ENCODE peak calls at places on chromosomes 7 and 10, in six cellular contexts. X is cerebellar cortex; M is tibial nerve; C is stimulated activated CD4-positive, alpha-beta T cell treated with anti-CD3 and anti-CD28 coated beads, Interleukin-1b, Interleukin-23, amount 100 ng/mL, for 48 hours; Q is HTR-8/SVneo; N is ELF-1. D is an unnamed sample.

GRCh38 chr10:101843032-101843991 is at the start of gene KCNIP2:
- DNase-seq in X (no peak), N (peak), Q (no peak), C (peak), M (no peak), D (peak)

GRCh38 chr7:18499407-18500197 is 4.1 kb downstream of the HDAC9 start:
- DNase-seq in X (peak), M (no peak), C (no peak), Q (no peak), N (no peak), D (no peak)

GRCh38 chr10:79376078-79376628 is 28.9 kb downstream of the PPIF start:
- DNase-seq in X (no peak), M (no peak), Q (no peak), C (no peak), N (no peak), D (no peak)

GRCh38 chr10:55628260-55628701 is 732.8 kb downstream of the ZWINT start:
- DNase-seq in M (no peak), C (no peak), N (peak), X (no peak), Q (no peak), D (peak)

GRCh38 chr10:35575640-35576039 is 29.5 kb upstream of the GJD4 start:
- DNase-seq in N (no peak), C (no peak), M (no peak), X (no peak), Q (no peak), D (no peak)

GRCh38 chr10:59903871-59904270 is 2.5 kb downstream of the CCDC6 start:
- DNase-seq in X (no peak), C (no peak), Q (no peak), M (no peak), N (no peak), D (no peak)

GRCh38 chr10:110382695-110383094 is 78.0 kb upstream of the SMNDC1 start:
- DNase-seq in Q (no peak), N (no peak), M (no peak), C (no peak), X (no peak), D (no peak)

GRCh38 chr10:114359041-114359952 is 45.0 kb downstream of the AFAP1L2 start:
- DNase-seq in N (no peak), Q (no peak), C (no peak), M (no peak), X (no peak), D (no peak)

GRCh38 chr10:26860026-26860541 is 674 bp downstream of the ABI1 start:
- DNase-seq in N (peak), M (peak), Q (peak), C (peak), X (peak), D (peak)

GRCh38 chr7:112887-113286 is 79.5 kb upstream of the FAM20C start:
- DNase-seq in Q (no peak), M (no peak), N (no peak), X (no peak), C (no peak), D (no peak)

GRCh38 chr7:45937301-45937700 is 16.2 kb upstream of the IGFBP3 start:
- DNase-seq in C (no peak), Q (no peak), N (peak), X (no peak), M (no peak), D (no peak)

GRCh38 chr10:103852189-103852711 is 3.1 kb downstream of the SH3PXD2A start:
- DNase-seq in N (no peak), M (no peak), C (no peak), Q (no peak), X (no peak), D (no peak)

GRCh38 chr10:86030312-86030711 is 336.3 kb downstream of the GRID1 start:
- DNase-seq in X (no peak), N (no peak), Q (no peak), C (no peak), M (no peak), D (no peak)

GRCh38 chr7:17530741-17531417 is 232.4 kb downstream of the AHR start:
- DNase-seq in C (no peak), N (no peak), X (no peak), M (no peak), Q (no peak), D (no peak)

GRCh38 chr10:1553951-1554350 is 183.4 kb downstream of the ADARB2 start:
- DNase-seq in Q (no peak), X (no peak), N (no peak), M (no peak), C (no peak), D (no peak)

GRCh38 chr10:116752969-116753665 is 10.8 kb upstream of the HSPA12A start:
- DNase-seq in N (no peak), M (no peak), C (no peak), Q (no peak), X (peak), D (peak)

GRCh38 chr7:92402920-92403759 is 44.1 kb upstream of the GATAD1 start:
- DNase-seq in M (no peak), X (peak), C (no peak), N (no peak), Q (no peak), D (no peak)

GRCh38 chr7:1040790-1041189 is 3.6 kb upstream of the GPR146 start:
- DNase-seq in X (peak), N (peak), C (no peak), M (no peak), Q (no peak), D (peak)

GRCh38 chr10:80471715-80472233 is 17.7 kb downstream of the TSPAN14 start:
- DNase-seq in X (no peak), C (peak), N (no peak), M (no peak), Q (no peak), D (no peak)

GRCh38 chr10:11810313-11810766 is 12.8 kb upstream of the PROSER2 start:
- DNase-seq in X (no peak), C (no peak), Q (no peak), M (no peak), N (peak), D (no peak)

GRCh38 chr10:96421995-96422394 is 63.2 kb upstream of the OPALIN start:
- DNase-seq in Q (no peak), X (no peak), C (no peak), N (no peak), M (no peak), D (no peak)

GRCh38 chr10:88594482-88594881 is 7.9 kb downstream of the LIPJ start:
- DNase-seq in M (no peak), Q (no peak), N (no peak), X (no peak), C (no peak), D (no peak)

GRCh38 chr10:3526721-3527120 is 258.3 kb downstream of the KLF6 start:
- DNase-seq in X (no peak), Q (no peak), C (no peak), N (no peak), M (no peak), D (no peak)

GRCh38 chr10:90642650-90643049 is 215.2 kb downstream of the HTR7 start:
- DNase-seq in M (no peak), C (no peak), Q (no peak), X (no peak), N (no peak), D (no peak)

GRCh38 chr10:70960783-70961570 is 72.6 kb upstream of the PCBD1 start:
- DNase-seq in M (no peak), Q (no peak), N (no peak), C (no peak), X (no peak), D (no peak)

GRCh38 chr7:151936207-151936606 is 20.0 kb upstream of the GALNTL5 start:
- DNase-seq in X (no peak), C (no peak), Q (no peak), N (no peak), M (no peak), D (peak)

GRCh38 chr7:41425926-41426325 is 277.0 kb downstream of the INHBA start:
- DNase-seq in X (no peak), N (no peak), Q (peak), C (no peak), M (no peak), D (no peak)

GRCh38 chr7:155163696-155164095 is 93.6 kb downstream of the HTR5A start:
- DNase-seq in Q (no peak), N (no peak), X (no peak), C (no peak), M (no peak), D (no peak)

GRCh38 chr7:106070567-106071254 is 41.4 kb downstream of the SYPL1 start:
- DNase-seq in C (no peak), M (no peak), X (no peak), N (no peak), Q (no peak), D (no peak)

GRCh38 chr7:35802649-35803048 is 1.8 kb downstream of the SEPTIN7 start:
- DNase-seq in N (no peak), M (no peak), X (no peak), C (peak), Q (no peak), D (peak)

GRCh38 chr10:3820255-3820654 is 35.2 kb upstream of the KLF6 start:
- DNase-seq in N (peak), M (no peak), C (no peak), X (no peak), Q (no peak), D (no peak)

GRCh38 chr7:6071406-6071805 is 40.2 kb downstream of the ANKRD61 start:
- DNase-seq in X (no peak), Q (no peak), C (no peak), N (no peak), M (no peak), D (no peak)

GRCh38 chr10:50511512-50512213 is 112.1 kb downstream of the SGMS1 start:
- DNase-seq in N (no peak), M (no peak), X (no peak), Q (no peak), C (peak), D (no peak)

GRCh38 chr7:121739465-121739864 is 133.5 kb upstream of the PTPRZ1 start:
- DNase-seq in Q (no peak), N (peak), C (no peak), X (no peak), M (no peak), D (no peak)

GRCh38 chr7:128728608-128729007 is 10.6 kb upstream of the CALU start:
- DNase-seq in N (no peak), M (no peak), C (no peak), X (no peak), Q (no peak), D (no peak)

GRCh38 chr10:29926649-29927048 is 132.7 kb downstream of the JCAD start:
- DNase-seq in X (no peak), Q (peak), C (no peak), M (no peak), N (peak), D (no peak)

GRCh38 chr10:50635286-50635685 is 11.5 kb upstream of the SGMS1 start:
- DNase-seq in M (no peak), Q (no peak), X (no peak), N (no peak), C (no peak), D (no peak)